ENCODE peak calls at places on chromosomes 3 and 15, in six cellular contexts. D, R, O, F, Y and P are unnamed samples.

GRCh38 chr15:66253643-66254363 is at the start of gene MEGF11:
- DNase-seq in Y (no peak), F (peak; percentile 60), O (peak; percentile 61), R (peak; percentile 23), D (no peak), P (peak; percentile 23)

GRCh38 chr15:60966316-60966715 is 262.8 kb downstream of the RORA start:
- DNase-seq in R (no peak), F (no peak), D (no peak), O (no peak), Y (peak; percentile 57), P (no peak)

GRCh38 chr3:70982274-70982673 is 601.3 kb downstream of the FOXP1 start:
- DNase-seq in O (no peak), F (no peak), Y (no peak), D (peak; percentile 56), R (no peak), P (no peak)

GRCh38 chr3:45182915-45183881 is 37.0 kb upstream of the CDCP1 start:
- DNase-seq in D (peak; percentile 39), O (peak; percentile 30), R (no peak), Y (no peak), F (no peak), P (no peak)

GRCh38 chr15:33699691-33700447 is 268.4 kb upstream of the CHRM5 start:
- DNase-seq in F (no peak), R (no peak), Y (no peak), D (peak; percentile 35), O (no peak), P (no peak)

GRCh38 chr3:93969443-93969842 is 4.3 kb downstream of the PROS1 start:
- DNase-seq in R (no peak), O (no peak), F (no peak), D (peak; percentile 16), Y (peak; percentile 91), P (no peak)

GRCh38 chr3:10783360-10784346 is 32.4 kb upstream of the SLC6A11 start:
- DNase-seq in R (no peak), F (peak; percentile 44), O (peak; percentile 27), Y (no peak), D (peak; percentile 29), P (no peak)

GRCh38 chr3:48428088-48428862 is 1.6 kb downstream of the PLXNB1 start:
- DNase-seq in O (no peak), D (no peak), R (no peak), F (no peak), Y (no peak), P (peak; percentile 62)

GRCh38 chr15:43872416-43873020 is 45.7 kb downstream of the WDR76 start:
- DNase-seq in D (peak; percentile 73), Y (peak; percentile 54), F (no peak), O (peak; percentile 63), R (no peak), P (peak; percentile 33)

GRCh38 chr3:195337747-195338146 is 66.8 kb upstream of the XXYLT1 start:
- DNase-seq in O (no peak), Y (no peak), D (no peak), F (no peak), R (no peak), P (no peak)

GRCh38 chr3:77179762-77180161 is 139.9 kb downstream of the ROBO2 start:
- DNase-seq in R (no peak), D (no peak), F (no peak), Y (no peak), O (no peak), P (no peak)

GRCh38 chr3:14451844-14452533 is 49.6 kb downstream of the SLC6A6 start:
- DNase-seq in O (no peak), D (peak; percentile 86), F (no peak), Y (no peak), R (peak; percentile 58), P (no peak)

GRCh38 chr15:66862111-66862815 is 160.2 kb downstream of the SMAD6 start:
- DNase-seq in D (peak; percentile 33), O (no peak), Y (no peak), F (no peak), R (peak; percentile 3), P (no peak)

GRCh38 chr3:49244589-49245205 is 32.3 kb downstream of the C3orf62 start:
- DNase-seq in Y (no peak), F (no peak), R (no peak), D (no peak), O (no peak), P (no peak)

GRCh38 chr3:151871639-151872468 is 1.6 kb upstream of the SUCNR1 start:
- DNase-seq in F (peak; percentile 38), R (peak; percentile 23), O (no peak), D (no peak), Y (no peak), P (no peak)

GRCh38 chr3:124347418-124347817 is 355.5 kb upstream of the ROPN1 start:
- DNase-seq in F (no peak), Y (no peak), R (no peak), D (no peak), O (no peak), P (no peak)

GRCh38 chr3:119902061-119902460 is 120.2 kb downstream of the NR1I2 start:
- DNase-seq in Y (no peak), F (no peak), D (no peak), O (no peak), R (no peak), P (no peak)

GRCh38 chr3:156181509-156181908 is 61.1 kb downstream of the KCNAB1 start:
- DNase-seq in F (no peak), Y (no peak), D (peak; percentile 6), R (no peak), O (no peak), P (no peak)

GRCh38 chr3:105762749-105763673 is 105.8 kb downstream of the CBLB start:
- DNase-seq in D (no peak), Y (no peak), F (no peak), R (no peak), O (no peak), P (no peak)

GRCh38 chr15:78243491-78243941 is 9.2 kb upstream of the ACSBG1 start:
- DNase-seq in Y (no peak), F (no peak), R (peak; percentile 59), O (peak; percentile 57), D (no peak), P (no peak)

GRCh38 chr15:100783296-100783695 is 96.3 kb upstream of the ALDH1A3 start:
- DNase-seq in O (no peak), R (no peak), D (no peak), Y (no peak), F (no peak), P (peak; percentile 3)

GRCh38 chr3:129063841-129064482 is 3.4 kb downstream of the GP9 start:
- DNase-seq in R (no peak), F (no peak), O (no peak), D (no peak), Y (no peak), P (no peak)

GRCh38 chr3:159829056-159829995 is 159.3 kb upstream of the IL12A start:
- DNase-seq in R (no peak), D (peak; percentile 76), F (no peak), Y (no peak), O (no peak), P (no peak)

GRCh38 chr3:32175607-32176197 is 62.8 kb upstream of the CMTM8 start:
- DNase-seq in Y (no peak), D (peak; percentile 48), R (no peak), O (peak; percentile 70), F (peak; percentile 74), P (peak; percentile 34)

GRCh38 chr3:12663936-12664908 is at the start of gene RAF1:
- DNase-seq in Y (peak; percentile 95), O (peak; percentile 97), F (peak; percentile 96), D (peak; percentile 99), R (peak; percentile 98), P (peak; percentile 98)
- TF ChIP-seq CTCF in Y (no peak), O (no peak), F (no peak), D (no peak), R (no peak), P (no peak)

DNA sequence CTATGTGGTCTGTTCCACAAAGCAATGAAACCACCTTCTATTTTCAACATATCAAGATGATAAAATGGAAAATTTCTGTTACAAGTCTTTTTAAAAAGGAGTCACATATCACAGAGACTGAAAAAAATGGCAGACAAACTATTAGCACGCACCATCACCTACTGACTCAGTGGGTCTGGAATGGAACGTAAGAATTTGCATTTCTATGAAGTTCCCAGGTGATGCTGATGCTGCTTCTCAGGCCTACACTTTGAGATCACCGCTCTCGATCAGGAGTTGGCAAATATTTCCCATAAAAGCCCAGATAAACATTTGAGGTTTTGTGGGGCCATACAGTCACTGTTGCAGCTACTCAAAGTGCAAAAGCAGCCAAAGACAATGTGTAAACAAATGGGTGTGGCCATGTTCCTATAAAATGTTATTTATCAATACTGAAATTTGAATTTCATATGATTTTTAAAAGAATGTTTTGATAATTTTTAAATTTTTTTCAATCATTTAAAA is 142.9 kb downstream of the ADAM10 start:
- DNase-seq in R (no peak), O (no peak), D (no peak), F (no peak), Y (no peak), P (no peak)
- TF ChIP-seq CTCF in R (no peak), O (no peak), D (no peak), F (no peak), Y (no peak), P (no peak)

GRCh38 chr3:98903705-98904481 is 2.4 kb upstream of the DCBLD2 start:
- DNase-seq in F (no peak), R (no peak), D (no peak), O (no peak), Y (no peak), P (no peak)
- TF ChIP-seq CTCF in F (no peak), R (no peak), D (peak; percentile 27), O (no peak), Y (peak; percentile 22), P (no peak)

GRCh38 chr3:47018269-47018611 is 38.8 kb downstream of the NBEAL2 start:
- DNase-seq in O (no peak), F (no peak), Y (no peak), R (no peak), D (no peak), P (no peak)
- TF ChIP-seq CTCF in O (no peak), F (no peak), Y (no peak), R (no peak), D (no peak), P (no peak)